ENCODE peak calls at places on chromosome 12, in four cellular contexts. K, Y, E and C are unnamed samples.

GRCh38 chr12:66744956-66745383 is 66.1 kb upstream of the GRIP1 start:
- DNase-seq in K (no peak), Y (peak), E (no peak), C (no peak)

GRCh38 chr12:110555509-110556406 is 27.4 kb downstream of the PPTC7 start:
- DNase-seq in K (no peak), Y (peak), E (no peak), C (no peak)

GRCh38 chr12:98578392-98578791 is 15.1 kb upstream of the SLC25A3 start:
- DNase-seq in K (no peak), Y (no peak), E (no peak), C (no peak)

GRCh38 chr12:27158322-27158721 is 75.9 kb upstream of the C12orf71 start:
- DNase-seq in K (no peak), Y (no peak), E (no peak), C (no peak)

GRCh38 chr12:66014818-66015217 is 115.7 kb downstream of the LLPH start:
- DNase-seq in K (no peak), Y (no peak), E (no peak), C (no peak)

GRCh38 chr12:132078190-132078589 is 65.9 kb downstream of the DDX51 start:
- DNase-seq in K (peak), Y (no peak), E (no peak), C (no peak)

GRCh38 chr12:104524026-104524425 is 67.3 kb downstream of the CHST11 start:
- DNase-seq in K (peak), Y (no peak), E (no peak), C (no peak)

GRCh38 chr12:19299765-19300164 is 139.5 kb upstream of the AEBP2 start:
- DNase-seq in K (no peak), Y (peak), E (no peak), C (no peak)

GRCh38 chr12:10288989-10289388 is 18.7 kb upstream of the KLRD1 start:
- DNase-seq in K (no peak), Y (peak), E (no peak), C (peak)

GRCh38 chr12:22321620-22322019 is 12.9 kb downstream of the ST8SIA1 start:
- DNase-seq in K (no peak), Y (peak), E (no peak), C (no peak)

GRCh38 chr12:67911789-67912188 is 77.5 kb upstream of the IFNG-AS1 start:
- DNase-seq in K (no peak), Y (no peak), E (no peak), C (no peak)

GRCh38 chr12:105741786-105742566 is 396.8 kb downstream of the NUAK1 start:
- DNase-seq in K (peak), Y (no peak), E (no peak), C (no peak)

GRCh38 chr12:57044856-57045255 is 5.1 kb downstream of the MYO1A start:
- DNase-seq in K (no peak), Y (no peak), E (no peak), C (no peak)

GRCh38 chr12:109518820-109519665 is 41.6 kb downstream of the UBE3B start:
- DNase-seq in K (peak), Y (peak), E (peak), C (peak)

GRCh38 chr12:107684029-107684790 is 1.4 kb upstream of the PWP1 start:
- DNase-seq in K (no peak), Y (no peak), E (no peak), C (no peak)

GRCh38 chr12:53737951-53738833 is 10.9 kb upstream of the CALCOCO1 start:
- DNase-seq in K (no peak), Y (no peak), E (peak), C (no peak)

GRCh38 chr12:114864688-114865685 is 181.0 kb upstream of the TBX3 start:
- DNase-seq in K (no peak), Y (no peak), E (no peak), C (no peak)

GRCh38 chr12:102948941-102949352 is 8.5 kb upstream of the ASCL1 start:
- DNase-seq in K (peak), Y (peak), E (peak), C (peak)

GRCh38 chr12:78229491-78230209 is 399.0 kb downstream of the NAV3 start:
- DNase-seq in K (peak), Y (peak), E (no peak), C (peak)

GRCh38 chr12:107670999-107671643 is 14.5 kb upstream of the PWP1 start:
- DNase-seq in K (peak), Y (peak), E (no peak), C (peak)

GRCh38 chr12:52066346-52067080 is 3.3 kb upstream of the ATG101 start:
- DNase-seq in K (no peak), Y (peak), E (no peak), C (no peak)

GRCh38 chr12:45148619-45149018 is 67.3 kb upstream of the ANO6 start:
- DNase-seq in K (no peak), Y (no peak), E (no peak), C (no peak)

GRCh38 chr12:128727999-128728398 is 95.8 kb downstream of the SLC15A4 start:
- DNase-seq in K (no peak), Y (no peak), E (no peak), C (no peak)

GRCh38 chr12:24707379-24707778 is 241.5 kb downstream of the BCAT1 start:
- DNase-seq in K (no peak), Y (no peak), E (no peak), C (no peak)

GRCh38 chr12:20967756-20968155 is 157.3 kb downstream of the SLCO1B3 start:
- DNase-seq in K (no peak), Y (no peak), E (no peak), C (no peak)

GRCh38 chr12:132204064-132204821 is 60.0 kb downstream of the NOC4L start:
- DNase-seq in K (no peak), Y (peak), E (no peak), C (no peak)

GRCh38 chr12:68815928-68816800 is 8.2 kb downstream of the MDM2 start:
- DNase-seq in K (no peak), Y (no peak), E (no peak), C (no peak)

GRCh38 chr12:50111693-50112455 is at the start of gene COX14:
- DNase-seq in K (peak), Y (peak), E (peak), C (peak)

GRCh38 chr12:18361431-18361830 is 100.1 kb downstream of the PIK3C2G start:
- DNase-seq in K (no peak), Y (no peak), E (no peak), C (no peak)

GRCh38 chr12:58602736-58603135 is 317.6 kb downstream of the LRIG3 start:
- DNase-seq in K (no peak), Y (no peak), E (no peak), C (no peak)
- H3K4me3 ChIP-seq in K (no peak), Y (no peak), E (no peak), C (no peak)

DNA sequence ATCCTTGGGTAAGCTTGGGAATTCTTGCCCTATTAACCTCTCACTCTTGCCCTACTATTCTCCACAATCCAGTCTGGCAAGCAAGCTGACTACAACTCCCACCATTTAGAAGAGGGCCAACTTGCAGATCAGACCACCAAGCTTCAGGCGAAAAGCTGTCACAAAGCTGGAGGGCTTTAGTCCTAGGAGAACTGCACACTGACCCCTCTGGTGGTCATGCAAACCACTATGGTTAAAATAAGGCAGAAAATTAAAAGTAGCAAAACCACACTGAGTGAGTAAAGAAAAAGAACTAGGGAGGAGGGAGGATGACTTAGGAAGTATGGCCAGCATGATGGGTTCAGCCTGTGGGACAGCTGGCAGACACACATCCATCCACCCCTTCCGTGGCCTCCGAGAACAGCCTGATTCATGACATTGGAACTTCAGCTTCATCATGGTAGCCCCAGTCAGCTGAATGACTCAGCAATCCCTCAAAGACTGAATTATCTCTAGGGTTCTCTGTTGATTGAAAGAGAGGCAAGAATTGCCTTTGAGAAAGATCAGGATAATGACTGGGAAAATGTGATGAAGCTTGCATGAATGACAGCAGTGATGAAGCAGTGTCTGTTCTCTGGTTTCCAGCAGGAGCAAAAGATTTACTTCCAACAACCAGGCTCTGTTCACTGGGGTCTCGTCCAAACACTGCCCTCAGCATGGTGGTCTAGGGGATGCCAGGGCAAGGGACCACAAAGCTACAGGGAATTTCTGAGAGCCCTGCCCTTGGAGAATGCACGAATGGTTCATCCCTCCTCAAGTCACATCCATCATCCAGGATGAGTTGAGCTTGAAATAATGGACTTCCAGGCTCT is 24.4 kb downstream of the PITPNM2 start:
- DNase-seq in K (peak), Y (peak), E (no peak), C (no peak)
- TF ChIP-seq CTCF in K (no peak), Y (no peak), E (no peak), C (no peak)

GRCh38 chr12:202081-202731 is 11.8 kb downstream of the SLC6A12 start:
- DNase-seq in K (no peak), Y (no peak), E (no peak), C (no peak)

GRCh38 chr12:205026-205425 is 8.9 kb downstream of the SLC6A12 start:
- DNase-seq in K (no peak), Y (no peak), E (no peak), C (no peak)

GRCh38 chr12:204261-204678 is 9.7 kb downstream of the SLC6A12 start:
- DNase-seq in K (no peak), Y (no peak), E (no peak), C (no peak)

GRCh38 chr12:203074-203461 is 10.9 kb downstream of the SLC6A12 start:
- DNase-seq in K (no peak), Y (no peak), E (no peak), C (no peak)

DNA sequence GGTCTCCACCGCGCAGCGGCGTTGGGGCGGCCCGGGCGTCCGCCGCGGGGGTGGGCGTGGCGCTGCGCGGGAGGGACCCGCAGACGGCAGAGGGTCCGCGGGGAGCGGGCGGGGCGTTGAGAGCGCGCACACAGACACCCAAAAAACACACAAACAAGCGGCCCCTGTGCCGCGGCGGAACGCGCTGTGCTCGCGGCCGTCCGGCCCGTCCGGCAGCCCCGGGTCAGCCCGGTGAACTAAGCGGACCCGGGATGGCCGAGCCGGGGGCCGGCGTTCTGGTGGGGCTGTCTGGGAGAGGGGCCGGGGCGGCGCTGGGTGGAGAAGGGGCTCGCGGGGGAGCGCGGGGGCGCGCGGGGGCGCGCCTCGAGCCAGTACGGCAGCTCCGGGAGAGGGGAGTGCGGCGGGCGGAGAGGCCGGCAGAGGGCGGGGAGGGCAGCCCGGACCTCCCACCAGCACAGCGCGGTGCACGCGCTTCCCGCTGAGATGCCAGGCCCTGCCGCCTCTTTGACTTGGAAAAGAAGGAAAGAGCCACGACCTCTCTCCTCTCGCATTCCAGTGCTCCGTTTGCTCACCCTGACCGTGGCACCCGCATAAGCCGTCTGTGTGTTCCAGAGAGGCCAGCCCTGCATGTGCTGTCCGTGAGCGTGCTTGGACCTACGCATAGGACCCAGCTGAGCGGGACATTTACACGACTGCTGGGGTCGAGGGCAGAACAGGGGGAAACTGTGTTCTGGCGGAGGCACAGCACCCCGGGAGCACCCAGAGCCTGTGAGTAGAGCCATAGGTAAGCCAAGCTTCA is 10.3 kb downstream of the SLC6A12 start:
- DNase-seq in K (no peak), Y (no peak), E (no peak), C (no peak)
- H3K4me3 ChIP-seq in K (no peak), Y (no peak), E (no peak), C (no peak)

GRCh38 chr12:75526655-75527511 is 15.5 kb upstream of the KRR1 start:
- DNase-seq in K (peak), Y (peak), E (no peak), C (peak)
- TF ChIP-seq CTCF in K (peak), Y (peak), E (peak), C (peak)

DNA sequence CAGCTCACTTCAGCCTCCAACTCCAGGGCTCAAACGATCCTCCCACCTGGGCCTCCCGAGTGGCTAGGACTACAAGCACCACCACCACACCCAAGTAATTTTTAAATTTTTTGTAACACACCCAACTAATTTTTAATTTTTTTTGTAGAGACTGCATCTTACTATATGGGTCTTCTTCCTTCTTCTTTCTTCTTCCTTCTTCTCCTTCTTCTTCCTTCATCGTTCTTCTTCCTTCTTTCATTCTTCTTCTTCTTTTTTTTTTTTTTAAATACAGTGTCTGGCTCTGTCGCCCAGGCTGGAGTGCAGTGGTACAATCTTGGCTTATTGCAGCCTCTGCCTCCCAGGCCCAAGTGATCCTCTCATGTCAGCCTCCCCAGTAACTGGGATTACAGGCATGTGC is 965 bp upstream of the CREBL2 start:
- DNase-seq in K (no peak), Y (no peak), E (no peak), C (no peak)
- H3K4me3 ChIP-seq in K (no peak), Y (peak), E (peak), C (peak)

GRCh38 chr12:16606201-16606849 is 363 bp upstream of the LMO3 start:
- DNase-seq in K (peak), Y (peak), E (no peak), C (peak)
- TF ChIP-seq CTCF in K (no peak), Y (no peak), E (no peak), C (no peak)

DNA sequence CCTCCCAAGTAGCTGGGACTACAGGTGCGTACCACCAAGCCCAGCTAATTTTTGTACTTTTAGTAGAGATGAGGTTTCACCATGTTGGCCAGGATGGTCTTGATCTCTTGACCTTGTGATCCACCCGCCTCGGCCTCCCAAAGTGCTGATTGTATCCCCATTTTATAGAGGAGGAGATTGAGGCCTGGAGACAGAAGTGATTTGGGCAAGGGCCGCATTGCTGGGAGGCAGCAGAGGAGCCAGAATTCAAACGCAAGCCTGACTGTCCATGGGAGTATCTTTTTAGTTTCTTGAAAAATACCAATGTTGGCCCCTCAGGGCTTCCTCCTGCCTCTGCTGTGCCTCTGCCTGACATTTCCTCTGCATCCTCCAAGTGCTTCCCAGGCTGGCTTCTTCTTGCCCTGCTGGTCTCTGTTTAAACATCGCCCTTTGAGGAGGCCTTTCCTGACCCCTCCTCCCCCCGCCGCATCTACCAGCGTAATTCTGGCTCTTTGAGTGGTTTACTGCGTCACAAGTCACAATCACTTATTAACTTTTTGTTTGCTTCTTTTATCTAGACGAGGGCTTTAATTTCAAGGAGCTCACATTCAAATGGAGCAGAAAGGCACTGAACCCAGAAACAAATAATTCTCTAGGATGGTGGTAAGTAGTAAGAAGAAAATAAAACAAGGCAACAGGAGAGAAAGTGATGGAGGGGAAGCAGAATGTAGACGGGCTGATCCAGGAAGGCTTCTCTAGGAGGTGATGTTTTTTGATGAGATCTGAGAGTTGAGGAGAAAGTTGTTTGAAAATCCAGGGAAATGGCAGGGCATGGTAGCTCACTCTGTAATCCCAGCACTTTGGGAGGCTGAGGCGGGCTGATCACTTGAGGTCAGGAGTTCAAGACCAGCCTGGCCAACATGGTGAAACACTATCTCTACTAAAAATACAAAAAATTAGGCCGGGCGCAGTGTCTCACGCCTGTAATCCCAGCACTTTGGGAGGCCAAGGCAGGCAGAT is 91.0 kb upstream of the MED13L start:
- DNase-seq in K (no peak), Y (no peak), E (no peak), C (no peak)
- H3K4me3 ChIP-seq in K (no peak), Y (no peak), E (no peak), C (no peak)

GRCh38 chr12:32918890-32919791 is 22.6 kb upstream of the PKP2 start:
- DNase-seq in K (peak), Y (peak), E (no peak), C (peak)
- TF ChIP-seq CTCF in K (peak), Y (peak), E (no peak), C (peak)

GRCh38 chr12:130448044-130448821 is 110.5 kb downstream of the PIWIL1 start:
- DNase-seq in K (no peak), Y (no peak), E (no peak), C (no peak)

GRCh38 chr12:130449291-130449690 is 111.6 kb downstream of the PIWIL1 start:
- DNase-seq in K (no peak), Y (no peak), E (no peak), C (no peak)

GRCh38 chr12:130444986-130445385 is 107.3 kb downstream of the PIWIL1 start:
- DNase-seq in K (no peak), Y (no peak), E (no peak), C (no peak)

GRCh38 chr12:130447655-130447965 is 109.9 kb downstream of the PIWIL1 start:
- DNase-seq in K (no peak), Y (no peak), E (no peak), C (no peak)

GRCh38 chr12:130446846-130447654 is 109.4 kb downstream of the PIWIL1 start:
- DNase-seq in K (no peak), Y (no peak), E (no peak), C (no peak)
- H3K4me3 ChIP-seq in K (no peak), Y (no peak), E (no peak), C (no peak)

GRCh38 chr12:26101833-26102232 is 23.0 kb downstream of the BHLHE41 start:
- DNase-seq in K (no peak), Y (peak), E (no peak), C (no peak)

GRCh38 chr12:26102954-26103353 is 21.9 kb downstream of the BHLHE41 start:
- DNase-seq in K (peak), Y (no peak), E (no peak), C (no peak)

GRCh38 chr12:26109343-26109841 is 15.4 kb downstream of the BHLHE41 start:
- DNase-seq in K (no peak), Y (no peak), E (no peak), C (no peak)

GRCh38 chr12:26108915-26109314 is 15.9 kb downstream of the BHLHE41 start:
- DNase-seq in K (no peak), Y (no peak), E (no peak), C (no peak)

GRCh38 chr12:26106347-26106746 is 18.5 kb downstream of the BHLHE41 start:
- DNase-seq in K (no peak), Y (no peak), E (no peak), C (no peak)
- TF ChIP-seq CTCF in K (no peak), Y (no peak), E (no peak), C (no peak)